ENCODE peak calls at places on chromosomes 1 and 21, in seven cellular contexts. Y is Panc1, I is tibial nerve, N is HCT116, A is spleen, L is cardiac muscle cell, F is ascending aorta. Z is an unnamed sample.

GRCh38 chr1:147084273-147085096 is 87.8 kb downstream of the PRKAB2 start:
- DNase-seq in Y (peak; percentile 89), I (peak; percentile 23), N (no peak), A (peak; percentile 84), L (peak; percentile 81), F (peak; percentile 82), Z (peak; percentile 86)

GRCh38 chr1:24868016-24868875 is 61.8 kb downstream of the RUNX3 start:
- DNase-seq in Y (no peak), I (no peak), N (no peak), A (no peak), L (no peak), F (peak; percentile 44), Z (no peak)

GRCh38 chr1:161913482-161914140 is 110.1 kb downstream of the OLFML2B start:
- DNase-seq in Y (no peak), I (no peak), N (no peak), A (no peak), L (no peak), F (no peak), Z (no peak)

GRCh38 chr1:231918239-231919015 is 291.8 kb downstream of the DISC1 start:
- DNase-seq in Y (no peak), I (no peak), N (no peak), A (no peak), L (no peak), F (no peak), Z (no peak)

GRCh38 chr21:25234857-25235801 is 372.2 kb downstream of the MRPL39 start:
- DNase-seq in Y (no peak), I (no peak), N (no peak), A (no peak), L (no peak), F (no peak), Z (no peak)

GRCh38 chr21:28871388-28872015 is 121.2 kb downstream of the LTN1 start:
- DNase-seq in Y (no peak), I (no peak), N (no peak), A (no peak), L (no peak), F (no peak), Z (no peak)

GRCh38 chr21:42530167-42530518 is 16.5 kb downstream of the SLC37A1 start:
- DNase-seq in Y (no peak), I (no peak), N (no peak), A (no peak), L (no peak), F (peak; percentile 7), Z (no peak)

GRCh38 chr1:237383825-237384612 is 342.0 kb downstream of the RYR2 start:
- DNase-seq in Y (no peak), I (no peak), N (no peak), A (no peak), L (peak; percentile 71), F (no peak), Z (no peak)

GRCh38 chr1:2803931-2804627 is 2.6 kb upstream of the TTC34 start:
- DNase-seq in Y (no peak), I (no peak), N (no peak), A (peak; percentile 65), L (no peak), F (peak; percentile 60), Z (no peak)

DNA sequence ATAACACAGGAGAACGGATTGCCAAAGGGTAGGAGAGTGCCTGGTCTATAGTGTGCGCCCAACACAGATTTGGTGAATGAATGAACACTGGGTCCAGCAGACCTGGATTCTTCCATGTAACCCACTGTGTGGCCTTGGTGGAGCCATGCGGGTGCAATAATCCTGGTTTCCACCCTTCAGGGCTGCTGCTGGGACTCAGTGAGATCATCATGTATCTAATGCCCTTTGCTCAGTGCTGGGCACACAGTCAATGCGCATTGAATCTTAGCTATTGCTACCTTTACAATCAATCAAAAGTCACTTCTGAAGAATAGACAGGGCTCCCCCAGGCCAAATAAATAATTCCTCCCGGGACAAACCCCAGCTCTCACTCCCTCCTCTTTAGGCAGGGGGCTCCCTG is 5.8 kb upstream of the EPHA2 start:
- DNase-seq in Y (no peak), I (no peak), N (no peak), A (no peak), L (no peak), F (no peak), Z (no peak)
- H3K4me3 ChIP-seq in Y (no peak overlapping the region), I (no peak overlapping the region), N (no peak overlapping the region), A (no peak overlapping the region), L (no peak overlapping the region), F (no peak overlapping the region), Z (no peak overlapping the region)

DNA sequence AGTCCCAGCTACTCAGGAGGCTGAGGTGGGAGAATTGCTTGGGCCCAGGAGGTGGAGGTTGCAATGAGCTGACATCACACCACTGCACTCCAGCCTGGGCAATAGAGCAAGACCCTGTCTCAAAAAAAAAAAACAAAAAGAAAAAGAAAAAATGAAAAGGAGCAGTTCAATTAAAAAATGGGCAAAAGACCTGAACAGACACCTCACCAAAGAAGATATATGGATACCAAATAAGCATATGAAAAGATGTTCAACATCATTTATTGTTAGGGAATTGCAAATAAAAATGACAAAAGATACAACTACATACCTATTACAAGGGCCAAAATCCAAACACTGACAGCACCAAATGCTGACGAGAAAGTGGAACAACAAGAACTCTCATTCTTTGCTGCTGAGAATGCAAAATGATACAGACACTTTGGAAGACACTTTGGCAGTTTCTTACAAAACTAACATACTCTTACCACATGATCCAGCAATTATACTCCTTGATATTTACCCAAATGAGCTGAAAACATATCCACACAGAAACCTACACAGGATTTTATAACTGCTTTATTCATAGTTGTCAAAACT is 28.7 kb upstream of the ATP5PO start:
- DNase-seq in Y (no peak), I (no peak), N (no peak), A (no peak), L (no peak), F (no peak), Z (no peak)
- H3K27ac ChIP-seq in Y (peak overlapping the region; percentile 37), I (no peak overlapping the region), N (no peak overlapping the region), A (no peak overlapping the region), L (no peak overlapping the region), F (no peak overlapping the region), Z (no peak overlapping the region)

DNA sequence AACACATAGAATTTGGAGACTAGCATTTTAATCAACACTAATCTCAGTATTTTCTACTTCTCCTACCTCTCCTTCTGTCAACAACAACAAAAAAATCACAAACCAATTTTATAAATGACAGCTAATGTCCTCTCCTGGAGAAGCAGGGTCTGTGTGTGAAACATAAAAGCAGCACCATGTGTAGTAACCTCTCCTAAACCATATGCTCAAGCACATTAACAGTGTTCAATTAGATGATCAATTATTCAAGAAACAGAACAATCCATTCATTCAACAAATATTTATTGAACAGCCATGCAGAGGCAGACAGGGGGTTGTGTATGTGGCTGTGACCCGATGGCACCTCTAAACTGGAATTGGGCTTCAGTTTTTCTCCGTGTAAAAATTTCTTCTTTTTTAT is 482 bp upstream of the FMN2 start:
- DNase-seq in Y (no peak), I (no peak), N (no peak), A (no peak), L (no peak), F (no peak), Z (no peak)
- H3K4me3 ChIP-seq in Y (peak overlapping the region; percentile 43), I (peak overlapping the region; percentile 39), N (no peak overlapping the region), A (no peak overlapping the region), L (peak overlapping the region; percentile 48), F (no peak overlapping the region), Z (no peak overlapping the region)

DNA sequence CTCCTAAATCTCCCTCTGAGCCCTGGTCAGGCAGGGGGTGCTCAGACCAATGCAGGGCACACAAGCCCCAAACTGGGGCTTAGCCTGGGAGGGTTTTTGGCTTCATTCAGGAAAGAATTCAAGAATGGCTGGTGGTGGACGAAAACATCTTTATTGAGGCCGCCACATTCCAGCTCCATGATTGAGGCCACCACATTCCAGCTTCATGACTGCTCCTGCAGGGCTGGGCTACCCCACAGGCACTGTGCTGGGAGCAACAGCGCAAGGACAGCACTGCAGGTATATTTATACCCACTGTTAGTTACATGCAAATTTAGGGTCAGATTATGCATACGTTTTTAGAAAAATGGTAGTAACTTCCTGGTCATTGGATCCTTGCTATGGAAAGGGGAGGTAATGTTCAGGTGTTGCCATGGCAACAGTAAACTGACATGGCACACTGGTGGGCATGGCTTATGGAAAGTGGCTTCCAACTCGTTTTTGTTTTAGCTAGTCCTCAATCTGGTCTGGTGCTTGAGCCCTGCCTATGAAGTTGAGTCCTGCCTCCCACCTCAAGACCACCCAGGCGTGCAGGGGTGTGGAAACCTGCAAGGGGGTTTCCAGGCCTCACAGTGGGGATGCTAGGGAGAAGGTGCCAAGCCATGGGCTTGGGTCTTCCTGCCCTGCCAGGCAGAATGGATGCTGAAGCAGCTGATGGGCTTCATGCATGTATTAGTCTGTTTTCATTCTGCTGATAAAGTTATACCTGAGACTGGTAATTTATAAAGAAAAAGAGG is 348.7 kb upstream of the AJAP1 start:
- DNase-seq in Y (no peak), I (no peak), N (no peak), A (no peak), L (no peak), F (no peak), Z (peak; percentile 41)
- H3K27ac ChIP-seq in Y (no peak overlapping the region), I (no peak overlapping the region), N (no peak overlapping the region), A (no peak overlapping the region), L (no peak overlapping the region), F (no peak overlapping the region), Z (no peak overlapping the region)

GRCh38 chr1:213982515-213982813 is 5.3 kb upstream of the PROX1 start:
- DNase-seq in Y (no peak), I (no peak), N (no peak), A (no peak), L (no peak), F (no peak), Z (no peak)
- H3K4me3 ChIP-seq in Y (no peak overlapping the region), I (peak overlapping the region; percentile 9), N (no peak overlapping the region), A (peak overlapping the region; percentile 29), L (peak overlapping the region; percentile 33), F (peak overlapping the region; percentile 48), Z (peak overlapping the region; percentile 66)

GRCh38 chr1:54519709-54520108 is 28.3 kb upstream of the ACOT11 start:
- DNase-seq in Y (no peak), I (no peak), N (no peak), A (no peak), L (no peak), F (no peak), Z (no peak)
- H3K27ac ChIP-seq in Y (no peak overlapping the region), I (no peak overlapping the region), N (no peak overlapping the region), A (no peak overlapping the region), L (no peak overlapping the region), F (no peak overlapping the region), Z (no peak overlapping the region)

DNA sequence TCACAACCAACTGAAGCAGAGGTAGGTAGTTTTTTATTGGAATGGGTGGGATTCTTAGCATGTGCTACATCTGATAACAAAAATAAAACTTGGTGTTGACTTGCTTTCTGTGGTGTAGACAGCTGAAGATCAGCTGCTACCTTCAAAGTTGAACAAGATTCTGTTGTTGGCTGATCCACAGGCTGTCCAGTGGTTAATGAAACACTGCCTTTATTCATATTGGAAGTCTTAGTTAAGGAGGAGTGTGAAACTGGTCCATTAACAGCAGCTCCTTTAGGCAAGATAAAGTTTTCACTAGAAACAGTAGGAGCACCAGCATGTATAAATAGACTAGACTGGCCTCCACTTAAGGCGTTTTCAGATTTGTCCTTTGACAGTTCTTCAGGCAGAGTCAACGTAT is 81.1 kb downstream of the ZNF644 start:
- DNase-seq in Y (no peak), I (no peak), N (no peak), A (no peak), L (peak; percentile 12), F (no peak), Z (no peak)
- H3K4me3 ChIP-seq in Y (no peak overlapping the region), I (no peak overlapping the region), N (no peak overlapping the region), A (no peak overlapping the region), L (no peak overlapping the region), F (no peak overlapping the region), Z (no peak overlapping the region)

DNA sequence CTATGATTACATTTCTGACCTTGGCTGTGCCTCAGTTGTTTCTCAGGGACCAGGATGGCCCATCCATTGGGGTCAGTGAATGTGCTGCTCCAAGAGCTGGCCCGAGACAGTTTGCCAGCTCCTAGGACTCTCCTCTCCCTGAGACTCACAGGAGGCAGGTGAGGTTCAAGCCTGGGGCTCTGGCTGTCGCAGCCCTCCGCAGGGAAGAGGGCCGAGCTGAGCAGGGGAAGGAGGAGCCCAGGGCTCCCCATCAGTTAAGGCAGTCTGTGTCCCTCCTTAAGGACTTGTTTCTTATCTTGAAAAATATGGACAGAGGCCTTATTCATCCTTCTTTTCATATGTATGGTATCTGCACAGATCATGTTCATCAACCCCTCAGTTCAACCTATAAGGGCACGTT is 26.6 kb upstream of the SARS1 start:
- DNase-seq in Y (no peak), I (no peak), N (no peak), A (no peak), L (no peak), F (no peak), Z (no peak)
- H3K27ac ChIP-seq in Y (no peak overlapping the region), I (no peak overlapping the region), N (no peak overlapping the region), A (peak overlapping the region; percentile 82), L (no peak overlapping the region), F (no peak overlapping the region), Z (no peak overlapping the region)